ENCODE peak calls at places on chromosomes 11 and 22, in four cellular contexts. W is SK-N-SH, I is IMR-90, B is K562. A is an unnamed sample. For H3K4me1, the result is how much of the 10 kb centered on the place peaks cover.

GRCh38 chr11:11866203-11866602 is 24.4 kb downstream of the USP47 start:
- DNase-seq in W (no peak), I (no peak), B (peak), A (no peak)

GRCh38 chr11:15696069-15696468 is 581.3 kb downstream of the INSC start:
- DNase-seq in W (no peak), I (no peak), B (no peak), A (no peak)

GRCh38 chr11:116793476-116794096 is 1.9 kb upstream of the APOA5 start:
- DNase-seq in W (peak), I (peak), B (no peak), A (no peak)

GRCh38 chr22:17845790-17846189 is 71.5 kb upstream of the BID start:
- DNase-seq in W (peak), I (no peak), B (no peak), A (no peak)

GRCh38 chr11:23723861-23724260 is 773.0 kb upstream of the LUZP2 start:
- DNase-seq in W (no peak), I (peak), B (no peak), A (no peak)

GRCh38 chr22:19226428-19226827 is 47.9 kb upstream of the SLC25A1 start:
- DNase-seq in W (no peak), I (no peak), B (no peak), A (no peak)

GRCh38 chr11:2689551-2690260 is 10.1 kb downstream of the KCNQ1OT1 start:
- DNase-seq in W (no peak), I (no peak), B (no peak), A (no peak)

GRCh38 chr11:119373917-119374631 is 7.4 kb downstream of the USP2 start:
- DNase-seq in W (peak), I (peak), B (peak), A (peak)

GRCh38 chr22:24703101-24703500 is 71.4 kb downstream of the PIWIL3 start:
- DNase-seq in W (no peak), I (peak), B (peak), A (no peak)

GRCh38 chr11:31620434-31620833 is 110.9 kb downstream of the ELP4 start:
- DNase-seq in W (no peak), I (no peak), B (no peak), A (no peak)

GRCh38 chr11:19849947-19850593 is 137.4 kb downstream of the NAV2 start:
- DNase-seq in W (no peak), I (peak), B (no peak), A (no peak)

GRCh38 chr11:36500315-36500721 is 9.8 kb downstream of the TRAF6 start:
- DNase-seq in W (no peak), I (peak), B (peak), A (peak)
- H3K9ac ChIP-seq in W (no peak), I (peak), B (no peak), A (no peak)

DNA sequence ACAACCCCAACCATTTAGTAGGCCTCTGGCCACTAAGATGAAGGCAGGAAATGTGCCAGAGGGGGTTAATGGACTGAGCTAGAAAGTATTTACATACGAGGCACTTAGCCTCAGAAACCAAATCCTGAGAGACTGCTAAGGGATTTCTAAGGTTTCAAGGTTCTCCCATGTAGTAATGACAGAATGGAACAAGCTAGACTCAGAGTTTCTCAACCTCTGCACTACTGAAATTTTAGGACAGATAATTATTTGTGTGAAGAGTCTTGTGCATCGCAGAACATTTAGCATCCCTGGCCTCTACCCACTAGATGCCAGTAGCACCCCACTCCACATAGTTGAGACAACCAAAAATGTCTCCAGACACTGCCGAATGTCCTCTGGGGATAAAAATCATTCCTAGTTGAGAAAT is 54.8 kb upstream of the CHRM4 start:
- DNase-seq in W (no peak), I (peak), B (no peak), A (no peak)
- TF ChIP-seq CTCF in W (peak), I (peak), B (no peak), A (peak)

GRCh38 chr22:50018608-50019291 is 6.2 kb upstream of the IL17REL start:
- DNase-seq in W (no peak), I (no peak), B (no peak), A (no peak)
- H3K4me1 ChIP-seq in W (under half), I (under half), B (under half), A (under half)

GRCh38 chr11:44303401-44303938 is 6.5 kb downstream of the ALX4 start:
- DNase-seq in W (peak), I (no peak), B (no peak), A (no peak)
- H3K9ac ChIP-seq in W (no peak), I (no peak), B (no peak), A (no peak)